ENCODE peak calls at places on chromosomes 5 and 9, in five cellular contexts. I is ovary, W is stomach, P is astrocyte, X is OCI-LY7. C is an unnamed sample. For H3K4me1, the result is how much of the 10 kb centered on the place peaks cover.

GRCh38 chr5:116442095-116442534 is 132.5 kb downstream of the SEMA6A start:
- DNase-seq in I (no peak), W (peak), P (peak), X (no peak), C (no peak)

GRCh38 chr5:56567278-56567677 is 248.1 kb upstream of the MAP3K1 start:
- DNase-seq in I (no peak), W (no peak), P (no peak), X (no peak), C (no peak)

GRCh38 chr5:38250752-38251448 is 7.5 kb upstream of the EGFLAM start:
- DNase-seq in I (no peak), W (no peak), P (no peak), X (no peak), C (no peak)

GRCh38 chr5:132176543-132176945 is 51.1 kb downstream of the P4HA2 start:
- DNase-seq in I (no peak), W (no peak), P (no peak), X (peak), C (no peak)

GRCh38 chr5:31860726-31861432 is 221.9 kb downstream of the PDZD2 start:
- DNase-seq in I (no peak), W (no peak), P (no peak), X (no peak), C (no peak)

GRCh38 chr9:35906923-35907699 is 1.1 kb downstream of the HRCT1 start:
- DNase-seq in I (peak), W (no peak), P (peak), X (no peak), C (peak)

GRCh38 chr5:34449639-34450038 is 206.5 kb upstream of the RAI14 start:
- DNase-seq in I (no peak), W (no peak), P (no peak), X (no peak), C (no peak)

GRCh38 chr9:91690540-91691249 is 259.3 kb downstream of the ROR2 start:
- DNase-seq in I (no peak), W (no peak), P (no peak), X (no peak), C (no peak)

DNA sequence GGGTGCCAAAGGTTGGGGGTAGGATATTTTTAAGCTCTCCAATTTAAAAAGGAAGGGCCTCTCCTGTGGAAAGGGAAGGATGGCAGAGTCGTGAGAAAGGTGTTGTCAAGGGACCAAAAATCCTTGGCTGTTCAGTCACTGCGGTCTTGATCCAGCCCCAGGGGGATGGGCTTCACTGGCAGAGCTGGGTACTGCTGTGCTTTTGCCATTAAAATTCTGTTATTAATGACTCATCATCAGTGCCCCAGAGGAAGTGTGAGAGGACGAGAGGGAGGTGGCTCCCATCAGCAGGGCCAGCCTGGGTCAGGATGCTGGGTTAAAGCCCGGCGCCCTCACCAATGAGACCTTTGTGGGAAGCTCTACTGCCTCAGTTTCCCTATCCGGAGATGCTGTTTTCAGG is 16.7 kb downstream of the PCDH12 start:
- DNase-seq in I (no peak), W (no peak), P (peak), X (no peak), C (no peak)
- H3K27ac ChIP-seq in I (no peak), W (peak), P (no peak), X (no peak), C (peak)

GRCh38 chr5:151079838-151080619 is 805 bp downstream of the TNIP1 start:
- DNase-seq in I (no peak), W (no peak), P (peak), X (no peak), C (no peak)
- H3K4me1 ChIP-seq in I (under half), W (half or more), P (half or more), X (half or more), C (under half)

GRCh38 chr9:131478911-131479310 is 23.8 kb upstream of the POMT1 start:
- DNase-seq in I (no peak), W (no peak), P (no peak), X (no peak), C (no peak)
- TF ChIP-seq CTCF in I (no peak), W (no peak), P (no peak), X (no peak), C (no peak)

GRCh38 chr5:65811004-65811403 is 89.0 kb downstream of the NLN start:
- DNase-seq in I (no peak), W (no peak), P (peak), X (no peak), C (no peak)
- H3K27ac ChIP-seq in I (no peak), W (peak), P (peak), X (no peak), C (no peak)

GRCh38 chr5:126984632-126985031 is 45.7 kb downstream of the MARCHF3 start:
- DNase-seq in I (no peak), W (no peak), P (peak), X (no peak), C (no peak)
- H3K4me1 ChIP-seq in I (under half), W (under half), P (under half), X (half or more), C (under half)

GRCh38 chr5:141947366-141947765 is 10.6 kb downstream of the PCDH12 start:
- DNase-seq in I (no peak), W (no peak), P (no peak), X (no peak), C (no peak)
- TF ChIP-seq CTCF in I (no peak), W (no peak), P (no peak), X (no peak), C (no peak)

GRCh38 chr9:125629451-125629850 is 77.6 kb downstream of the MAPKAP1 start:
- DNase-seq in I (no peak), W (no peak), P (no peak), X (no peak), C (no peak)

GRCh38 chr9:125630436-125630835 is 76.6 kb downstream of the MAPKAP1 start:
- DNase-seq in I (no peak), W (no peak), P (peak), X (no peak), C (no peak)

GRCh38 chr9:125633116-125633743 is 73.8 kb downstream of the MAPKAP1 start:
- DNase-seq in I (no peak), W (peak), P (no peak), X (no peak), C (no peak)

GRCh38 chr9:125632321-125633115 is 74.5 kb downstream of the MAPKAP1 start:
- DNase-seq in I (no peak), W (no peak), P (peak), X (peak), C (no peak)

DNA sequence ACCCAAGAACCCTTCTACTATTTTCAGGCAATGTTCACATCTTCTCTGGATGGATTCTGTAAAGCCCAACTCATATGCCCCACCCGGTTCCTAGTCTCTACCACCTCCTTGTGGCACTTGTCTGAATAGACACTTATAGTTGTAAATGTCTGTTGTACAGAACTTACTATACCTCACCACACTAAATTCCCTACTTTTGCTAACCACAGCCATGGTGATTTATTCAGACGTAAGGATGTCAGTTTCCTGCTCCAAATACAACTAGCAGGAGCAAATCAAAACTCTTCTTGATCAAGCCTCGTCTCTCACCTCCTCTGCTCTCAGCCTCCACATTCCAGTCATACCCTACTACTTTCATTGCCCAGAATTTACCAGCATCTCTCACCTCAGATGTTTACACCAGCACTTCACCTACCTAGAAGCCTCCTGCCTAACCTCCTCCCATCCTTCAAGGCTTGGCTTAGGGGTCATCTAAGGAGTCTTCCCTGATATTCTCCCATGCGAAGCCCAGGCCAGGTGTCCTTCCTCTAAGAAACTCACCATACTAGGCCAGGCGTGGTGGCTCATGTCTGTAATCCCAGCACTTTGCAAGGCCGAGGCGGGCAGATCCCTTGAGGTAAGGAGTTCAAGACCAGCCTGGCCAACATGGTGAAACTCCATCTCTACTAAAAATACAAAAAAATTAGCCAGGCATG is 75.5 kb downstream of the MAPKAP1 start:
- DNase-seq in I (no peak), W (no peak), P (peak), X (peak), C (no peak)
- H3K27ac ChIP-seq in I (no peak), W (no peak), P (peak), X (no peak), C (no peak)

GRCh38 chr9:137434498-137435380 is 6.4 kb downstream of the ENTPD8 start:
- DNase-seq in I (no peak), W (no peak), P (no peak), X (no peak), C (no peak)
- H3K4me1 ChIP-seq in I (under half), W (under half), P (under half), X (under half), C (under half)